ENCODE peak calls at places on chromosomes 16 and 17, in seven cellular contexts. One of them, this sample, is unnamed.

GRCh38 chr17:58270476-58271290 is 10.1 kb downstream of the MPO start:
- DNase-seq in cardiac muscle cell: no peak
- DNase-seq in mucosa of descending colon: no peak
- DNase-seq in uterus: no peak
- DNase-seq in right lobe of liver: no peak
- DNase-seq in heart left ventricle: peak; percentile 11
- DNase-seq in SJSA1: peak; percentile 35
- DNase-seq in this sample: no peak

GRCh38 chr16:50584033-50584722 is 36.0 kb downstream of the NKD1 start:
- DNase-seq in heart left ventricle: no peak
- DNase-seq in mucosa of descending colon: no peak
- DNase-seq in uterus: no peak
- DNase-seq in cardiac muscle cell: no peak
- DNase-seq in SJSA1: no peak
- DNase-seq in right lobe of liver: no peak
- DNase-seq in this sample: no peak

GRCh38 chr16:51569204-51569911 is 418.3 kb upstream of the SALL1 start:
- DNase-seq in heart left ventricle: no peak
- DNase-seq in uterus: no peak
- DNase-seq in right lobe of liver: no peak
- DNase-seq in SJSA1: no peak
- DNase-seq in cardiac muscle cell: peak; percentile 34
- DNase-seq in mucosa of descending colon: no peak
- DNase-seq in this sample: no peak

GRCh38 chr17:19244796-19245195 is 7.6 kb downstream of the EPN2 start:
- DNase-seq in right lobe of liver: no peak
- DNase-seq in heart left ventricle: no peak
- DNase-seq in SJSA1: no peak
- DNase-seq in cardiac muscle cell: no peak
- DNase-seq in uterus: no peak
- DNase-seq in mucosa of descending colon: no peak
- DNase-seq in this sample: no peak

GRCh38 chr17:16215002-16215272 is 397 bp downstream of the NCOR1 start:
- DNase-seq in mucosa of descending colon: peak; percentile 75
- DNase-seq in right lobe of liver: peak; percentile 75
- DNase-seq in uterus: no peak
- DNase-seq in heart left ventricle: peak; percentile 57
- DNase-seq in cardiac muscle cell: peak; percentile 40
- DNase-seq in SJSA1: no peak
- DNase-seq in this sample: no peak

GRCh38 chr17:77403854-77404253 is 263.1 kb downstream of the SEC14L1 start:
- DNase-seq in SJSA1: no peak
- DNase-seq in uterus: no peak
- DNase-seq in mucosa of descending colon: no peak
- DNase-seq in cardiac muscle cell: no peak
- DNase-seq in right lobe of liver: no peak
- DNase-seq in heart left ventricle: no peak
- DNase-seq in this sample: no peak

GRCh38 chr16:14168146-14168545 is 97.0 kb downstream of the MRTFB start:
- DNase-seq in mucosa of descending colon: no peak
- DNase-seq in right lobe of liver: no peak
- DNase-seq in uterus: no peak
- DNase-seq in SJSA1: no peak
- DNase-seq in cardiac muscle cell: peak; percentile 85
- DNase-seq in heart left ventricle: no peak
- DNase-seq in this sample: no peak

GRCh38 chr16:75265911-75266701 is 14.7 kb upstream of the BCAR1 start:
- DNase-seq in mucosa of descending colon: peak; percentile 84
- DNase-seq in uterus: peak; percentile 84
- DNase-seq in SJSA1: peak; percentile 79
- DNase-seq in cardiac muscle cell: peak; percentile 79
- DNase-seq in right lobe of liver: peak; percentile 82
- DNase-seq in heart left ventricle: peak; percentile 77
- DNase-seq in this sample: no peak

GRCh38 chr16:48864055-48864454 is 254.1 kb upstream of the N4BP1 start:
- DNase-seq in heart left ventricle: no peak
- DNase-seq in mucosa of descending colon: no peak
- DNase-seq in right lobe of liver: no peak
- DNase-seq in SJSA1: no peak
- DNase-seq in uterus: no peak
- DNase-seq in cardiac muscle cell: no peak
- DNase-seq in this sample: no peak

GRCh38 chr17:27236710-27237315 is 57.1 kb upstream of the WSB1 start:
- DNase-seq in SJSA1: peak; percentile 57
- DNase-seq in cardiac muscle cell: peak; percentile 84
- DNase-seq in mucosa of descending colon: no peak
- DNase-seq in uterus: peak; percentile 78
- DNase-seq in heart left ventricle: peak; percentile 64
- DNase-seq in right lobe of liver: no peak
- DNase-seq in this sample: peak; percentile 57

GRCh38 chr16:11296706-11297491 is 15.8 kb upstream of the PRM1 start:
- DNase-seq in right lobe of liver: no peak
- DNase-seq in uterus: no peak
- DNase-seq in mucosa of descending colon: no peak
- DNase-seq in cardiac muscle cell: no peak
- DNase-seq in SJSA1: no peak
- DNase-seq in heart left ventricle: no peak
- DNase-seq in this sample: no peak

GRCh38 chr16:53090271-53090590 is 35.4 kb downstream of the CHD9 start:
- DNase-seq in SJSA1: no peak
- DNase-seq in uterus: no peak
- DNase-seq in cardiac muscle cell: no peak
- DNase-seq in right lobe of liver: no peak
- DNase-seq in heart left ventricle: no peak
- DNase-seq in mucosa of descending colon: no peak
- DNase-seq in this sample: no peak

GRCh38 chr16:53090591-53091507 is 36.1 kb downstream of the CHD9 start:
- DNase-seq in uterus: peak; percentile 98
- DNase-seq in right lobe of liver: peak; percentile 90
- DNase-seq in cardiac muscle cell: peak; percentile 100
- DNase-seq in SJSA1: no peak
- DNase-seq in mucosa of descending colon: peak; percentile 81
- DNase-seq in heart left ventricle: peak; percentile 95
- DNase-seq in this sample: no peak

GRCh38 chr16:53094013-53094630 is 39.3 kb downstream of the CHD9 start:
- DNase-seq in uterus: no peak
- DNase-seq in heart left ventricle: peak; percentile 68
- DNase-seq in cardiac muscle cell: no peak
- DNase-seq in mucosa of descending colon: peak; percentile 90
- DNase-seq in SJSA1: no peak
- DNase-seq in right lobe of liver: peak; percentile 64
- DNase-seq in this sample: peak; percentile 22

GRCh38 chr16:53091508-53092211 is 36.9 kb downstream of the CHD9 start:
- DNase-seq in heart left ventricle: peak; percentile 85
- DNase-seq in cardiac muscle cell: peak; percentile 94
- DNase-seq in mucosa of descending colon: peak; percentile 45
- DNase-seq in uterus: peak; percentile 75
- DNase-seq in right lobe of liver: no peak
- DNase-seq in SJSA1: no peak
- DNase-seq in this sample: no peak

DNA sequence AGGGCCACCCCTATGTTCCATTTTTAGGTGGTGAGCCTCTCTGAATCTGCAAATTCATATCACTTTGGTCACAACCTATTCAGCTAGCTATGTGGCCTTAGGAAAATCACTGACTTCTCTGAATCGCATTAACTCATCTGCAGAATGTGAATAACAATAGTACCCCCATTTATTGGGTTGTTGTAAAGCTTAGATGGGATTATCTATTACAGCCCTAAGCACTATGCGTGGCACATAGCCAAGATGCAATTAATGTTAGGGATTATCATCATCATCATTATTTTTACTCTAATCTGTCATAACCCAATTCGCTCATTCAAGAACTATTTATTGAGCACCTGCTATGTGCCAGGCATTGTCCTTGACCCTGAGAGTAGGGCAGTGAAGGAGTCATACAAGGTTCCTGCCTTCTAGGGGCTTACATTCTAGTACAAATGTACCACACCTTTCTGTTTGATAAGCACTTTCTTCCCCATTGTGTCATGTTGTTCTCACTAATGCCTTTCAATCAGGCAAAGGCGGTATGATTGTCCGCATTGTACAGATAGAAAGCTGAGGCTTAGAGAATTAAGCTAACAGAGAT is 38.5 kb downstream of the CHD9 start:
- DNase-seq in SJSA1: no peak
- DNase-seq in right lobe of liver: no peak
- DNase-seq in mucosa of descending colon: no peak
- DNase-seq in heart left ventricle: no peak
- DNase-seq in cardiac muscle cell: no peak
- DNase-seq in uterus: no peak
- DNase-seq in this sample: no peak
- H3K4me1 ChIP-seq in SJSA1: peaks cover 29% of the 10 kb centered on the region
- H3K4me1 ChIP-seq in right lobe of liver: peaks cover 44% of the 10 kb centered on the region
- H3K4me1 ChIP-seq in mucosa of descending colon: peaks cover 62% of the 10 kb centered on the region
- H3K4me1 ChIP-seq in heart left ventricle: peaks cover 21% of the 10 kb centered on the region
- H3K4me1 ChIP-seq in cardiac muscle cell: peaks cover 7% of the 10 kb centered on the region
- H3K4me1 ChIP-seq in uterus: peaks cover 11% of the 10 kb centered on the region
- H3K4me1 ChIP-seq in this sample: peaks cover 39% of the 10 kb centered on the region

GRCh38 chr17:28255616-28256015 is 63.4 kb upstream of the TMEM97 start:
- DNase-seq in uterus: no peak
- DNase-seq in mucosa of descending colon: no peak
- DNase-seq in heart left ventricle: no peak
- DNase-seq in right lobe of liver: no peak
- DNase-seq in cardiac muscle cell: no peak
- DNase-seq in SJSA1: no peak
- DNase-seq in this sample: no peak

GRCh38 chr17:28258347-28258887 is 60.6 kb upstream of the TMEM97 start:
- DNase-seq in mucosa of descending colon: no peak
- DNase-seq in cardiac muscle cell: no peak
- DNase-seq in heart left ventricle: no peak
- DNase-seq in right lobe of liver: peak; percentile 93
- DNase-seq in uterus: no peak
- DNase-seq in SJSA1: no peak
- DNase-seq in this sample: no peak

GRCh38 chr17:28256370-28256769 is 62.6 kb upstream of the TMEM97 start:
- DNase-seq in right lobe of liver: no peak
- DNase-seq in cardiac muscle cell: no peak
- DNase-seq in SJSA1: no peak
- DNase-seq in heart left ventricle: no peak
- DNase-seq in mucosa of descending colon: no peak
- DNase-seq in uterus: no peak
- DNase-seq in this sample: no peak

GRCh38 chr17:28256881-28257280 is 62.1 kb upstream of the TMEM97 start:
- DNase-seq in mucosa of descending colon: no peak
- DNase-seq in cardiac muscle cell: no peak
- DNase-seq in right lobe of liver: no peak
- DNase-seq in SJSA1: no peak
- DNase-seq in heart left ventricle: no peak
- DNase-seq in uterus: no peak
- DNase-seq in this sample: no peak

DNA sequence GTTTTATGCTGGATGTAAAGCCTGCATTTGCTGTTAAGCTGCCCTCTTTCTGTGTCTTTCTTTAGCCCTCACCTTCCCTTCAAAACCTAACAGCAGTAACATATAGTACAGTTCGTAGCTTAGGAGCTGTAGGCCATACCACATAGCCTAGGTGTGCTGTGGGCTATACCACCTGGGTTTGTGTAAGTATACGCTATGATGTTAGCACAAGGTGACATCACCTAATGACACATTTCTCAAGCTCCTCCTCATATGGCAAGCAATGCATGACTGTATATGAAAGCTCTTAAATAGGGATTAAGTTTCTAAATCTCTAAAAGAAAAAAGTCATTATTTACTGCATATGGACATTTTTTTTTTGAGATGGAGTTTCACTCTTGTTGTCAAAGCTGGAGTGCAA is 57.8 kb upstream of the TMEM97 start:
- DNase-seq in SJSA1: no peak
- DNase-seq in right lobe of liver: no peak
- DNase-seq in cardiac muscle cell: no peak
- DNase-seq in mucosa of descending colon: no peak
- DNase-seq in heart left ventricle: no peak
- DNase-seq in uterus: no peak
- DNase-seq in this sample: no peak
- H3K4me1 ChIP-seq in SJSA1: no peaks in the 10 kb centered on the region
- H3K4me1 ChIP-seq in right lobe of liver: peaks cover 26% of the 10 kb centered on the region
- H3K4me1 ChIP-seq in cardiac muscle cell: no peaks in the 10 kb centered on the region
- H3K4me1 ChIP-seq in mucosa of descending colon: no peaks in the 10 kb centered on the region
- H3K4me1 ChIP-seq in heart left ventricle: no peaks in the 10 kb centered on the region
- H3K4me1 ChIP-seq in uterus: no peaks in the 10 kb centered on the region
- H3K4me1 ChIP-seq in this sample: no peaks in the 10 kb centered on the region

GRCh38 chr16:27427538-27427937 is 25.6 kb downstream of the IL21R start:
- DNase-seq in uterus: no peak
- DNase-seq in SJSA1: peak; percentile 28
- DNase-seq in right lobe of liver: no peak
- DNase-seq in mucosa of descending colon: no peak
- DNase-seq in heart left ventricle: no peak
- DNase-seq in cardiac muscle cell: no peak
- DNase-seq in this sample: no peak
- H3K4me1 ChIP-seq in uterus: no peaks in the 10 kb centered on the region
- H3K4me1 ChIP-seq in SJSA1: no peaks in the 10 kb centered on the region
- H3K4me1 ChIP-seq in right lobe of liver: no peaks in the 10 kb centered on the region
- H3K4me1 ChIP-seq in mucosa of descending colon: no peaks in the 10 kb centered on the region
- H3K4me1 ChIP-seq in heart left ventricle: no peaks in the 10 kb centered on the region
- H3K4me1 ChIP-seq in cardiac muscle cell: no peaks in the 10 kb centered on the region
- H3K4me1 ChIP-seq in this sample: peaks cover 33% of the 10 kb centered on the region

DNA sequence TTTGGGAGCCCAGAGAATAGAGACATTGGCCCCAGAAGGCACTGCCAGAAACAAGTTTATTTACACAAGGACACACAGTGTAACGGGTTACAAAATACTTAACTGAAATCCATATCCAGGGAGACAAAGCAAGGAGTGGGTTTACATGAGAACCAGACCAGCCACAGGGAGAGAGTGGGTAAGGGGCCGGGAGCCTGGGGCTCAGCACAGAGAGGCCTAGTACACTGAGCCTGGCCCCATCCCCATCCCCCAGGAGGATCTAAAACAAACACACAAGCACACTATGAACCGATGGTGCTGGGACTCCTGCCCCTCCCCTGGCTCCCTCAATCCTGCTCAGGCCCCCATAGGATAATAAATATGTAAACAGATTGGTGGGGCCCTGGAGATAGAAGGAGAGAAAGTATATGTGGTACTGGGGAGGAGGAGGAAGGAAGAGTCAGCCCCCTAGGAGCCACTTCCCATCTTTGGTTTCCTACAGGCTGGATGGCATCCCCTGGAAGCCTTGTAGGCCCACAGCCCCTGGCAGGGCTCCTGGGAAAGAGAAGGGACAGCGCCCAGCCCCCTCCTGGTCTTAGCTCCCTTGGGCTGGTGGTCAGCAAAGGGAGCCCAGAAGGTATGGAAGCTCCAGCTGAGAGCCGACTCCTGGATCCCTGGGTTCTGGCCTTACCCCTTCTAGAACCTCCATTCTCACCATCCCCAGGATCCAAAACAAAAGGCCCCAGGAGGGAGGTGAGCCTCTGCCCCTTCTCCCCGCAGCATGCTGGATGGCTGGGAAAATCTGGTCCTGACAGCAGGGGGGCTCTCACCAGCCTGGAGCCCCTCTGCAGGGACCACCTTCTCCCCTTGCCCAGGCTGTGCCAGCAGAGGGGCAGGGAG is 6.4 kb downstream of the G6PC3 start:
- DNase-seq in mucosa of descending colon: no peak
- DNase-seq in right lobe of liver: no peak
- DNase-seq in SJSA1: no peak
- DNase-seq in cardiac muscle cell: no peak
- DNase-seq in heart left ventricle: no peak
- DNase-seq in uterus: no peak
- DNase-seq in this sample: no peak
- H3K4me1 ChIP-seq in mucosa of descending colon: peaks cover 1% of the 10 kb centered on the region
- H3K4me1 ChIP-seq in right lobe of liver: peaks cover 18% of the 10 kb centered on the region
- H3K4me1 ChIP-seq in SJSA1: peaks cover 63% of the 10 kb centered on the region
- H3K4me1 ChIP-seq in cardiac muscle cell: peaks cover under 1% of the 10 kb centered on the region
- H3K4me1 ChIP-seq in heart left ventricle: no peaks in the 10 kb centered on the region
- H3K4me1 ChIP-seq in uterus: no peaks in the 10 kb centered on the region
- H3K4me1 ChIP-seq in this sample: peaks cover 2% of the 10 kb centered on the region